ENCODE peak calls at places on chromosomes 13 and 19, in five cellular contexts. C is tibial artery, S is testis, Q is HAP-1, E is mesothelial cell of epicardium. L is an unnamed sample.

GRCh38 chr19:1505991-1506881 is 6.6 kb downstream of the ADAMTSL5 start:
- DNase-seq in C (no peak), S (no peak), Q (no peak), E (no peak), L (no peak)

GRCh38 chr19:16001481-16002312 is 52.9 kb downstream of the OR10H4 start:
- DNase-seq in C (no peak), S (no peak), Q (no peak), E (no peak), L (peak)

GRCh38 chr19:56827708-56828107 is 12.8 kb downstream of the PEG3 start:
- DNase-seq in C (no peak), S (no peak), Q (no peak), E (no peak), L (no peak)

GRCh38 chr13:73338389-73338788 is 279.6 kb downstream of the KLF5 start:
- DNase-seq in C (no peak), S (no peak), Q (no peak), E (no peak), L (no peak)

GRCh38 chr19:4187313-4188122 is 5.0 kb downstream of the ANKRD24 start:
- DNase-seq in C (no peak), S (no peak), Q (no peak), E (no peak), L (no peak)

GRCh38 chr19:6551607-6552450 is 21.0 kb downstream of the TNFSF9 start:
- DNase-seq in C (no peak), S (peak), Q (peak), E (no peak), L (peak)

GRCh38 chr19:16417660-16418596 is 53.8 kb downstream of the EPS15L1 start:
- DNase-seq in C (peak), S (peak), Q (peak), E (peak), L (peak)

GRCh38 chr13:101144808-101145419 is 271.4 kb downstream of the NALCN start:
- DNase-seq in C (no peak), S (no peak), Q (peak), E (no peak), L (no peak)

GRCh38 chr19:15869873-15870272 is 28.0 kb downstream of the CYP4F2 start:
- DNase-seq in C (no peak), S (no peak), Q (no peak), E (no peak), L (no peak)

GRCh38 chr13:28077231-28077630 is 23.1 kb downstream of the FLT3 start:
- DNase-seq in C (no peak), S (no peak), Q (no peak), E (no peak), L (no peak)

GRCh38 chr19:38251564-38252051 is 4.6 kb downstream of the PPP1R14A start:
- DNase-seq in C (peak), S (peak), Q (no peak), E (no peak), L (no peak)

GRCh38 chr19:16351133-16351809 is 26.6 kb downstream of the KLF2 start:
- DNase-seq in C (no peak), S (no peak), Q (no peak), E (no peak), L (no peak)

GRCh38 chr13:57877596-57877995 is 246.1 kb downstream of the PCDH17 start:
- DNase-seq in C (no peak), S (no peak), Q (no peak), E (no peak), L (no peak)

GRCh38 chr19:13031917-13032623 is 36.8 kb downstream of the NFIX start:
- DNase-seq in C (no peak), S (no peak), Q (peak), E (no peak), L (no peak)

GRCh38 chr13:25886438-25887214 is 165.2 kb downstream of the SHISA2 start:
- DNase-seq in C (no peak), S (no peak), Q (no peak), E (no peak), L (no peak)

GRCh38 chr19:43470288-43470687 is 4.9 kb upstream of the LYPD3 start:
- DNase-seq in C (no peak), S (no peak), Q (no peak), E (no peak), L (peak)

GRCh38 chr13:34208326-34208725 is 390.4 kb downstream of the RFC3 start:
- DNase-seq in C (no peak), S (no peak), Q (no peak), E (no peak), L (no peak)

GRCh38 chr19:10751109-10751972 is 33.5 kb downstream of the DNM2 start:
- DNase-seq in C (no peak), S (peak), Q (no peak), E (no peak), L (no peak)

GRCh38 chr13:85521586-85521985 is 277.6 kb downstream of the SLITRK6 start:
- DNase-seq in C (no peak), S (no peak), Q (no peak), E (no peak), L (no peak)

GRCh38 chr19:52191951-52192350 is 2.1 kb downstream of the PPP2R1A start:
- DNase-seq in C (no peak), S (peak), Q (peak), E (no peak), L (no peak)

GRCh38 chr13:109100705-109101104 is 471.3 kb downstream of the MYO16 start:
- DNase-seq in C (no peak), S (no peak), Q (no peak), E (no peak), L (no peak)

GRCh38 chr19:3838661-3839060 is 30.2 kb downstream of the ZFR2 start:
- DNase-seq in C (no peak), S (no peak), Q (no peak), E (no peak), L (no peak)

GRCh38 chr13:83516781-83517180 is 365.5 kb downstream of the SLITRK1 start:
- DNase-seq in C (no peak), S (no peak), Q (no peak), E (no peak), L (no peak)

GRCh38 chr13:89746554-89746953 is 1600.9 kb upstream of the MIR17HG start:
- DNase-seq in C (no peak), S (no peak), Q (no peak), E (no peak), L (no peak)

GRCh38 chr19:789473-790052 is 7.7 kb upstream of the PTBP1 start:
- DNase-seq in C (no peak), S (no peak), Q (no peak), E (no peak), L (no peak)

GRCh38 chr13:76687467-76687866 is 198.7 kb downstream of the KCTD12 start:
- DNase-seq in C (no peak), S (no peak), Q (no peak), E (no peak), L (no peak)

GRCh38 chr13:22287343-22287922 is 616.6 kb downstream of the FGF9 start:
- DNase-seq in C (no peak), S (no peak), Q (no peak), E (no peak), L (no peak)

GRCh38 chr19:54162241-54162805 is 2.8 kb upstream of the LENG1 start:
- DNase-seq in C (peak), S (peak), Q (peak), E (peak), L (peak)

GRCh38 chr19:45601524-45602522 is at the start of gene GPR4:
- DNase-seq in C (no peak), S (no peak), Q (peak), E (no peak), L (no peak)

L was measured in stimulated activated CD8-positive, alpha-beta memory T cell treated with anti-CD3 and anti-CD28 coated beads, Interleukin-4, amount 100 ng/mL, for 48 hours.